ENCODE peak calls at places on chromosomes 13 and 19, in six cellular contexts. W is effector CD4-positive, alpha-beta T cell; K is LHCN-M2; G is DMS53; T is mucosa of descending colon; B is T1000. D is an unnamed sample.

GRCh38 chr19:33214621-33215020 is 11.0 kb downstream of the SLC7A10 start:
- DNase-seq in W (no peak), K (no peak), G (peak; percentile 91), T (no peak), B (no peak), D (peak; percentile 10)

GRCh38 chr13:90591927-90592268 is 755.6 kb upstream of the MIR17HG start:
- DNase-seq in W (no peak), K (no peak), G (no peak), T (no peak), B (no peak), D (peak; percentile 38)

GRCh38 chr19:34310494-34310981 is 54.5 kb upstream of the GPI start:
- DNase-seq in W (no peak), K (no peak), G (peak; percentile 86), T (peak; percentile 65), B (no peak), D (no peak)

GRCh38 chr19:17406039-17406886 is 833 bp upstream of the BST2 start:
- DNase-seq in W (no peak), K (peak; percentile 86), G (no peak), T (no peak), B (no peak), D (no peak)

GRCh38 chr13:83881917-83882625 is at the start of gene SLITRK1:
- DNase-seq in W (no peak), K (peak; percentile 78), G (peak; percentile 57), T (peak; percentile 25), B (no peak), D (peak; percentile 14)

GRCh38 chr19:8610041-8610927 is at the start of gene ADAMTS10:
- DNase-seq in W (peak; percentile 24), K (no peak), G (no peak), T (no peak), B (no peak), D (no peak)

GRCh38 chr19:36113895-36114762 is 546 bp downstream of the POLR2I start:
- DNase-seq in W (peak; percentile 10), K (peak; percentile 75), G (peak; percentile 87), T (peak; percentile 70), B (peak; percentile 48), D (peak; percentile 22)

GRCh38 chr13:106349080-106349841 is 186.2 kb downstream of the EFNB2 start:
- DNase-seq in W (no peak), K (no peak), G (peak; percentile 62), T (peak; percentile 68), B (no peak), D (peak; percentile 85)

GRCh38 chr19:4518345-4519171 is at the start of gene PLIN4:
- DNase-seq in W (no peak), K (no peak), G (peak; percentile 56), T (no peak), B (no peak), D (peak; percentile 11)

GRCh38 chr19:17522988-17523872 is 11.8 kb downstream of the PGLS start:
- DNase-seq in W (no peak), K (no peak), G (peak; percentile 23), T (peak; percentile 83), B (no peak), D (no peak)

GRCh38 chr19:55882626-55883025 is 46.3 kb downstream of the NLRP4 start:
- DNase-seq in W (no peak), K (no peak), G (no peak), T (no peak), B (no peak), D (no peak)

GRCh38 chr19:35483089-35483488 is 7.2 kb downstream of the KRTDAP start:
- DNase-seq in W (no peak), K (no peak), G (no peak), T (no peak), B (no peak), D (no peak)

GRCh38 chr19:13260883-13261653 is 110.9 kb downstream of the IER2 start:
- DNase-seq in W (no peak), K (peak; percentile 91), G (peak; percentile 72), T (no peak), B (peak; percentile 60), D (peak; percentile 96)

GRCh38 chr13:112119192-112120030 is 52.5 kb downstream of the SOX1 start:
- DNase-seq in W (no peak), K (no peak), G (no peak), T (peak; percentile 33), B (no peak), D (no peak)

GRCh38 chr13:29543230-29544215 is 52.0 kb downstream of the SLC7A1 start:
- DNase-seq in W (no peak), K (no peak), G (no peak), T (no peak), B (peak; percentile 42), D (no peak)

GRCh38 chr13:22162889-22163288 is 492.0 kb downstream of the FGF9 start:
- DNase-seq in W (no peak), K (no peak), G (no peak), T (no peak), B (no peak), D (no peak)

GRCh38 chr19:18437481-18438330 is at the start of gene ISYNA1:
- DNase-seq in W (peak; percentile 56), K (no peak), G (peak; percentile 83), T (peak; percentile 79), B (no peak), D (no peak)

GRCh38 chr19:1914826-1915341 is 9.7 kb downstream of the ADAT3 start:
- DNase-seq in W (no peak), K (no peak), G (no peak), T (no peak), B (no peak), D (no peak)

GRCh38 chr19:11767633-11768133 is 883 bp downstream of the ZNF441 start:
- DNase-seq in W (no peak), K (peak; percentile 43), G (peak; percentile 84), T (peak; percentile 74), B (peak; percentile 6), D (peak; percentile 10)

GRCh38 chr19:41302624-41303351 is 7.2 kb upstream of the CCDC97 start:
- DNase-seq in W (peak; percentile 48), K (no peak), G (no peak), T (peak; percentile 84), B (no peak), D (no peak)

GRCh38 chr19:18607222-18608101 is 863 bp upstream of the CRLF1 start:
- DNase-seq in W (no peak), K (no peak), G (peak; percentile 46), T (no peak), B (no peak), D (no peak)